ENCODE peak calls at places on chromosomes 5 and 9, in eight cellular contexts. C, U, K, A, F, E, O and I are unnamed samples.
A peak's percentile ranks its signal among the peaks of the same experiment; 100 is the strongest.

GRCh38 chr5:8686707-8687106 is 817.8 kb downstream of the MTRR start:
- DNase-seq in C (no peak), U (no peak), K (no peak), A (no peak), F (no peak), E (no peak), O (no peak), I (no peak)

GRCh38 chr9:9942764-9943424 is 669.9 kb downstream of the PTPRD start:
- DNase-seq in C (peak; percentile 42), U (no peak), K (no peak), A (peak; percentile 47), F (peak; percentile 74), E (peak; percentile 42), O (no peak), I (peak; percentile 50)

GRCh38 chr5:94407023-94407422 is 211.4 kb downstream of the KIAA0825 start:
- DNase-seq in C (no peak), U (no peak), K (no peak), A (no peak), F (no peak), E (no peak), O (no peak), I (no peak)

GRCh38 chr5:96873469-96873868 is 2.8 kb upstream of the ERAP2 start:
- DNase-seq in C (no peak), U (no peak), K (no peak), A (no peak), F (no peak), E (no peak), O (no peak), I (no peak)

GRCh38 chr9:125795970-125796596 is 48.9 kb downstream of the PBX3 start:
- DNase-seq in C (no peak), U (no peak), K (no peak), A (no peak), F (no peak), E (no peak), O (no peak), I (no peak)

GRCh38 chr5:127358274-127358673 is 67.7 kb downstream of the MEGF10 start:
- DNase-seq in C (no peak), U (no peak), K (no peak), A (no peak), F (no peak), E (no peak), O (no peak), I (no peak)

GRCh38 chr9:69118656-69119055 is 55.4 kb upstream of the TJP2 start:
- DNase-seq in C (no peak), U (no peak), K (no peak), A (no peak), F (no peak), E (no peak), O (no peak), I (no peak)

GRCh38 chr5:32612134-32612888 is 27.0 kb downstream of the SUB1 start:
- DNase-seq in C (no peak), U (no peak), K (no peak), A (peak; percentile 9), F (no peak), E (no peak), O (no peak), I (peak; percentile 16)

GRCh38 chr5:17604951-17605350 is 968 bp downstream of the TAF11L11 start:
- DNase-seq in C (no peak), U (no peak), K (no peak), A (no peak), F (no peak), E (no peak), O (no peak), I (no peak)

GRCh38 chr5:151758141-151758429 is 346 bp downstream of the ATOX1 start:
- DNase-seq in C (no peak), U (no peak), K (peak; percentile 71), A (no peak), F (peak; percentile 87), E (no peak), O (no peak), I (peak; percentile 29)

GRCh38 chr9:14616188-14616982 is 76.8 kb downstream of the ZDHHC21 start:
- DNase-seq in C (peak; percentile 2), U (peak; percentile 32), K (no peak), A (peak; percentile 12), F (no peak), E (peak; percentile 39), O (no peak), I (no peak)

DNA sequence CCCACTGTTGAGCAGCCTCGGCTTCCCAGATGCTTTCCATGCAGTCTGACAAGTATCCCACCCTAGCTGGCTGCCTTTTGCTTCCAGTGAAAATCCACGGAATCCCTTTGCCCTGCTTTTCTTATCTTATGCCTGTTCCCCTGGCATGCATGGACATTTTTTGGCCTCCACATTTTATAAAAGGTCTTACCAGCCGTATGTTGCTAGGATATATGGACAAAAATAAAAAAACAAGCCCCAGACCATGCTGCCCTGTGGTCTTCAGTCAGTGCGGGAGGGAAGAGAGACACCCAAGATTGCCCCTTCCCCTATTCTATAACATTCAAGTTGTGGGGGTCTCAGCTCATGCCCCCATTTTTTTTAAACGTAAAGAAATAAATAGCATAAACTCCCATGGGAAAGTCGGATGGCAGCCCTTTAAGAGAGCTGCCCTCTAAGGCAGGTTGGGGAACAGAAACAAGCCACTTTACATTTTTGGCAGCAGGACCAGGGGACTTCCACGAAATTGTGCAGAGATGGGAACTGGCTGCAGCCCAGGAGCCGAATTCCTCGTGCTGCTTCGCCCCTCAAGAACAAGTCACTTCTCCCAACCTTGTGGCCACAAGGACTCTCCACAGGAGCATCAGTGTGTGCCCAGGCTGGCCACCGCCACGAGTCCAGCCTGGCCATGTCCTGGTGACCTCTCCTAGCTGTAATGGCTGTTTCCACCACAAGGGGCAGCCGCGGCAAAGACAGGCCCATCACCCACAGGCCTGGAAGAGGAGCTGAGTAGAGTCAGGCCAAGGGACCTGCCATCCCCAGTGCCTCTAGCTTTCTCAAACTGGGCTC is 129.4 kb downstream of the COL23A1 start:
- DNase-seq in C (peak; percentile 27), U (peak; percentile 54), K (no peak), A (peak; percentile 81), F (peak; percentile 91), E (peak; percentile 20), O (no peak), I (peak; percentile 76)
- TF ChIP-seq POLR2AphosphoS5 in C (no peak), U (no peak), K (no peak), A (no peak), F (peak; percentile 60), E (no peak), O (peak; percentile 3), I (no peak)

DNA sequence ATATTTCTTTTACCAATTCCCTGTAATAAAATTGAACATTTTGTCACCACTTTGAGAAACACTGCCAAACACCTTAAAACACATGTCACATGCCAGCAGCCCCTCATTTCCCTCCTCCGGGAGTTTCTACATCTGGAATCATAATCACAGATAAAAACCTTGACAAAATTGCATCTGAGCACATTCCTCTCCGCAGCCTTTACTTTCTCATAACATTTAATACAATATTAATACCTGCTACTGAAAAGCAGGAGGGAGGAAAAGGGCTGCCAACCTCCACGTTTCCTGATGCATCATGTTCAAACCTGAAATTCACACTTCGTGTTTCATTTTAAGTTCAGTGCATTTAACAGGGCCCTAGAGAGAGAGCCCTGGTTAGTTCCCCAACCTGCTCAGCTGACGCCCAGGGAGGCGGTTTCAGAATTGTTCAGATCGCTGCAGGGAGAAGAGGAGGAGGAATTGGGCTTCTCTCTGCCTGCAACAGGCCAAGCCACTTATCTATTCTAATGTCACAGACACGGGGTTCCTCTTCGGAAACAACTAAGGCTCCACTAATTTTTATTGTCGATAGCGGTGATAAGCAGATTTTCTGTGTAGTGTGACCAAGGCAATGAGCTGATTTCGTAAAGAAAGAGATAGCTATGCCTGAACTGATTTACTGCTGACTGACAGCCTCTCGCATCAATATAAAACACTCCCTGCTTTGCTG is 5.0 kb upstream of the LHX2 start:
- DNase-seq in C (no peak), U (no peak), K (no peak), A (no peak), F (no peak), E (no peak), O (no peak), I (no peak)
- H3K4me3 ChIP-seq in C (no peak overlapping the region), U (no peak overlapping the region), K (no peak overlapping the region), A (no peak overlapping the region), F (no peak overlapping the region), E (no peak overlapping the region), O (no peak overlapping the region), I (no peak overlapping the region)

GRCh38 chr9:35738924-35739323 is 6.5 kb downstream of the CREB3 start:
- DNase-seq in C (no peak), U (no peak), K (peak; percentile 58), A (no peak), F (no peak), E (no peak), O (no peak), I (no peak)

GRCh38 chr9:35737143-35737542 is 4.7 kb downstream of the CREB3 start:
- DNase-seq in C (no peak), U (no peak), K (no peak), A (no peak), F (no peak), E (no peak), O (no peak), I (no peak)

GRCh38 chr9:35738186-35738585 is 5.7 kb downstream of the CREB3 start:
- DNase-seq in C (no peak), U (no peak), K (peak; percentile 36), A (no peak), F (no peak), E (no peak), O (no peak), I (no peak)

GRCh38 chr9:35734096-35734495 is 1.6 kb downstream of the CREB3 start:
- DNase-seq in C (no peak), U (no peak), K (no peak), A (no peak), F (no peak), E (no peak), O (no peak), I (no peak)

DNA sequence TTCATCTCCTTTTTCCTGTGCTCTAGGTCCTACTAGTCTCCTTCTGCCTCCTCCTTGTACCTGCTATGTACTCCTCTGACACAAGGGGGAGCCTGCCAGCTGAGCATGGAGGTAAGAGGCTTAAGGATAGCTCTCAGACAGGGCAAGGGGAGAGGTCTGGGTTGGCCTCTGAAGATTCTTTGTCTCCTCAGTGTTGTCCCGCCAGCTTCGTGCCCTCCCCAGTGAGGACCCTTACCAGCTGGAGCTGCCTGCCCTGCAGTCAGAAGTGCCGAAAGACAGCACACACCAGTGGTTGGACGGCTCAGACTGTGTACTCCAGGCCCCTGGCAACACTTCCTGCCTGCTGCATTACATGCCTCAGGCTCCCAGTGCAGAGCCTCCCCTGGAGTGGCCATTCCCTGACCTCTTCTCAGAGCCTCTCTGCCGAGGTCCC is 3.8 kb downstream of the CREB3 start:
- DNase-seq in C (no peak), U (peak; percentile 64), K (peak; percentile 83), A (peak; percentile 69), F (peak; percentile 87), E (peak; percentile 73), O (no peak), I (peak; percentile 76)
- TF ChIP-seq POLR2AphosphoS5 in C (peak; percentile 61), U (no peak), K (peak; percentile 27), A (no peak), F (peak; percentile 51), E (no peak), O (no peak), I (peak; percentile 24)

DNA sequence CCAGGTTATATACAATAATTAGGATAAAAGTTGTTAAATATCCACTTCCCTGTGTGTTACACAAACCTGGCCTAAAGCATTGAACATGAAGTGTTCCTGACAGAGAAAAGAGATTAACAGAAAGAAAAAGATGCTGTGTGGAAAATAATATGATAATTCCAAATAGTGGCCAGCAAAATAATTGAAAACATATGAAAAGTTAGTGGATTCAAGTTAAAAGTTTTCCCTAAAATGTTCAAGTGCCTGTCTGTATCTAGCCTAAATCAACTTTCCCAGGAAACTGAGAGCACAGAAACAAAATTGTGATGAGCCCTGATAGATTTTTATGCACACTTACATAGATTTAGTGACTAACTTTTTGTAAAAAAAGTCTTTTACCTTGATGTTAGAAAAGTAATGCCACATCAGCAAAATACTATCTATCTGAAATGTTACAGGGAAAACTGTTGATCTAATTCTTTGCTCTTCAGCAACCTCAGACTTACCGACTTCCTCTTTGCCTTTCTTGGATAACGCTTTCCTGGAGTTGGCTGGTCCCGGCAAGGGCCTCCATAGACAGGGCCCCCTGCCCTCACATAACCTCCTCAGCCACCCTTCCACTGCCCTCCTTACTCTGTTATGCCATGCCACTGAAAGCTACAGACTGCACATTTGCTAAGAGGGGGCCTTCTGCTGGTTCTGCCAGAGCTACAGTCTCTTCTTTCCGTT is 44.3 kb downstream of the ZNF474 start:
- DNase-seq in C (no peak), U (no peak), K (no peak), A (no peak), F (no peak), E (no peak), O (no peak), I (no peak)
- H3K4me3 ChIP-seq in C (no peak overlapping the region), U (no peak overlapping the region), K (no peak overlapping the region), A (no peak overlapping the region), F (no peak overlapping the region), E (no peak overlapping the region), O (no peak overlapping the region), I (no peak overlapping the region)